ENCODE peak calls at places on chromosomes 16 and 17, in five cellular contexts. Y is gastrocnemius medialis, I is psoas muscle, Q is lung, H is heart left ventricle. B is an unnamed sample.

GRCh38 chr17:80596760-80597608 is 52.3 kb downstream of the RPTOR start:
- DNase-seq in Y (no peak), I (no peak), Q (no peak), H (no peak), B (no peak)

GRCh38 chr16:89956511-89957213 is 8.1 kb downstream of the DEF8 start:
- DNase-seq in Y (no peak), I (no peak), Q (no peak), H (no peak), B (no peak)

GRCh38 chr16:21037736-21038135 is 112.9 kb downstream of the DNAH3 start:
- DNase-seq in Y (no peak), I (no peak), Q (no peak), H (no peak), B (no peak)

GRCh38 chr17:74126179-74126900 is 77.1 kb upstream of the RPL38 start:
- DNase-seq in Y (no peak), I (no peak), Q (no peak), H (no peak), B (no peak)

GRCh38 chr17:67534941-67535340 is 157.9 kb downstream of the PITPNC1 start:
- DNase-seq in Y (no peak), I (no peak), Q (no peak), H (no peak), B (no peak)

GRCh38 chr17:8227238-8227581 is 16.8 kb upstream of the AURKB start:
- DNase-seq in Y (no peak), I (no peak), Q (no peak), H (no peak), B (no peak)

GRCh38 chr16:25257504-25257955 is at the start of gene ZKSCAN2:
- DNase-seq in Y (peak; percentile 86), I (peak; percentile 94), Q (peak; percentile 88), H (peak; percentile 92), B (peak; percentile 90)

GRCh38 chr17:51342257-51342656 is 81.9 kb downstream of the UTP18 start:
- DNase-seq in Y (no peak), I (no peak), Q (no peak), H (no peak), B (no peak)

GRCh38 chr17:42347198-42347597 is 41.0 kb downstream of the STAT3 start:
- DNase-seq in Y (no peak), I (peak; percentile 55), Q (no peak), H (peak; percentile 44), B (peak; percentile 65)

GRCh38 chr17:70276931-70277330 is 107.6 kb downstream of the KCNJ2 start:
- DNase-seq in Y (no peak), I (no peak), Q (no peak), H (no peak), B (no peak)

GRCh38 chr17:9072626-9073339 is 51.5 kb downstream of the NTN1 start:
- DNase-seq in Y (peak; percentile 11), I (peak; percentile 49), Q (peak; percentile 39), H (peak; percentile 65), B (peak; percentile 64)

GRCh38 chr17:33523577-33523981 is 230.5 kb upstream of the ASIC2 start:
- DNase-seq in Y (peak; percentile 19), I (peak; percentile 20), Q (no peak), H (no peak), B (no peak)

GRCh38 chr16:85613609-85614337 is 651 bp downstream of the GSE1 start:
- DNase-seq in Y (no peak), I (peak; percentile 72), Q (peak; percentile 58), H (peak; percentile 83), B (peak; percentile 77)

GRCh38 chr16:3961449-3961849 is 80.9 kb upstream of the CREBBP start:
- DNase-seq in Y (no peak), I (no peak), Q (no peak), H (no peak), B (no peak)

GRCh38 chr16:56788435-56788834 is 58.5 kb downstream of the NUP93 start:
- DNase-seq in Y (no peak), I (no peak), Q (no peak), H (no peak), B (no peak)

GRCh38 chr17:33234930-33235685 is 58.0 kb downstream of the ASIC2 start:
- DNase-seq in Y (no peak), I (peak; percentile 71), Q (peak; percentile 59), H (peak; percentile 27), B (peak; percentile 40)

GRCh38 chr17:31216053-31216751 is 80.8 kb downstream of the OMG start:
- DNase-seq in Y (no peak), I (no peak), Q (no peak), H (no peak), B (no peak)

GRCh38 chr16:89357460-89357859 is 132.9 kb downstream of the ANKRD11 start:
- DNase-seq in Y (peak; percentile 48), I (peak; percentile 63), Q (no peak), H (peak; percentile 55), B (peak; percentile 68)

GRCh38 chr16:6096931-6097665 is 999.5 kb upstream of the EEF2KMT start:
- DNase-seq in Y (no peak), I (no peak), Q (no peak), H (no peak), B (no peak)

GRCh38 chr17:82246040-82246364 is 17.2 kb downstream of the SLC16A3 start:
- DNase-seq in Y (no peak), I (peak; percentile 14), Q (no peak), H (no peak), B (no peak)

GRCh38 chr16:29760567-29761279 is 14.9 kb upstream of the C16orf54 start:
- DNase-seq in Y (no peak), I (no peak), Q (peak; percentile 32), H (no peak), B (no peak)

GRCh38 chr17:74361613-74362391 is at the start of gene BTBD17:
- DNase-seq in Y (peak; percentile 13), I (peak; percentile 52), Q (peak; percentile 40), H (peak; percentile 54), B (peak; percentile 70)

GRCh38 chr16:8689686-8690085 is 15.3 kb downstream of the ABAT start:
- DNase-seq in Y (no peak), I (no peak), Q (no peak), H (no peak), B (no peak)

GRCh38 chr16:50037791-50038190 is 12.8 kb downstream of the CNEP1R1 start:
- DNase-seq in Y (no peak), I (no peak), Q (no peak), H (no peak), B (no peak)

GRCh38 chr16:19680972-19681371 is 37.1 kb downstream of the KNOP1 start:
- DNase-seq in Y (no peak), I (no peak), Q (no peak), H (no peak), B (no peak)

GRCh38 chr16:17571499-17572093 is 100.8 kb upstream of the XYLT1 start:
- DNase-seq in Y (no peak), I (no peak), Q (no peak), H (no peak), B (no peak)

GRCh38 chr17:62676231-62676943 is 48.9 kb downstream of the MRC2 start:
- DNase-seq in Y (no peak), I (no peak), Q (no peak), H (no peak), B (no peak)
- H3K36me3 ChIP-seq in Y (no peaks in the 10 kb centered on the region), I (no peaks in the 10 kb centered on the region), Q (no peaks in the 10 kb centered on the region), H (peaks cover 7% of the 10 kb centered on the region), B (peaks cover 9% of the 10 kb centered on the region)

GRCh38 chr17:14308636-14308964 is 7.7 kb downstream of the HS3ST3B1 start:
- DNase-seq in Y (no peak), I (no peak), Q (peak; percentile 5), H (no peak), B (no peak)

GRCh38 chr17:14308965-14309879 is 8.3 kb downstream of the HS3ST3B1 start:
- DNase-seq in Y (peak; percentile 74), I (peak; percentile 88), Q (peak; percentile 87), H (peak; percentile 91), B (peak; percentile 91)

GRCh38 chr17:14311186-14311705 is 10.4 kb downstream of the HS3ST3B1 start:
- DNase-seq in Y (no peak), I (no peak), Q (no peak), H (no peak), B (no peak)

GRCh38 chr17:14310584-14310983 is 9.7 kb downstream of the HS3ST3B1 start:
- DNase-seq in Y (no peak), I (no peak), Q (no peak), H (no peak), B (peak; percentile 36)

DNA sequence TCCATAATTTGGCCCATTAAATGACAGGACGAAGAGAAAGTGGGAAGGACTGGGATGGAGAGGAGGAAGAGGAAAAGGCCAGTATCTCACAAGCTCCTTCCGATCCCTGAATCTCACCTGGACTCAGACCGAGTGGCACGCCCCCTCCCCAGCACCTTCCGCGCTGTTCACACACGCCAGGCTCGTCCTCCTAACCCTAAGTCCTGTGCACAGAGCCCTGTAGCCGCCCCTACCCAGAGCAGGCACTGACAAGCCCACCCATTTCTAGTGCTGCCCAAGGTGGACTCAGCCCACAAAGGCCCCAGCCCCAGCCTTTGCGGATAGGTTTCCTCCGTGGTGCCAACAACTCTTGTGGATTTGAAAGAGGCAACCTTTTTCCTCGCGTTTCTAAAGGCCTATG is 9.2 kb downstream of the HS3ST3B1 start:
- DNase-seq in Y (no peak), I (no peak), Q (no peak), H (no peak), B (no peak)
- H3K4me3 ChIP-seq in Y (peak overlapping the region; percentile 74), I (peak overlapping the region; percentile 63), Q (no peak overlapping the region), H (peak overlapping the region; percentile 69), B (peak overlapping the region; percentile 60)

GRCh38 chr17:46741122-46741725 is 77.3 kb downstream of the WNT3 start:
- DNase-seq in Y (no peak), I (no peak), Q (no peak), H (no peak), B (no peak)
- H3K4me1 ChIP-seq in Y (no peaks in the 10 kb centered on the region), I (no peaks in the 10 kb centered on the region), Q (peaks cover 2% of the 10 kb centered on the region), H (peaks cover 4% of the 10 kb centered on the region), B (no peaks in the 10 kb centered on the region)

DNA sequence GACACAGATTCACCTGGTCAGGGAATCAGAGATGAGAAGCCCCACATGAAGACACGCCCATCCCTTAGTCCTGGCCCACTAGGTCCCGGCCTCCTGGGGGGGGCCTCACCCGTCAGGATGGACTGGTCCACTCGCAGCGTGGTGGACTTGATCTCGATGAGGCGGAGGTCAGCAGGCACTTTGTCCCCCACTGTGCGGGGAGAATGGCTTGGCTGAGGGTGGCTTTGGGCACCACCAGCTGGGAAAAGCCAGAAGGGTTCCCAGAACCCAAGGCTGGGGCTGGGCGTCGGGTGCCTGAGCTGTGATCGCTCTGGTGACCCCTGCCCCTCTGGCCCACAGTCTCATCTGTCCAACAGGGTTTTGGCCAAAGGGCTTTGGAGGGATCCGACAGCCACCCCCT is 13.7 kb downstream of the ATP2A3 start:
- DNase-seq in Y (no peak), I (no peak), Q (no peak), H (no peak), B (no peak)
- H3K36me3 ChIP-seq in Y (no peaks in the 10 kb centered on the region), I (no peaks in the 10 kb centered on the region), Q (no peaks in the 10 kb centered on the region), H (peaks cover 30% of the 10 kb centered on the region), B (no peaks in the 10 kb centered on the region)

GRCh38 chr16:53678155-53678554 is 25.5 kb downstream of the RPGRIP1L start:
- DNase-seq in Y (no peak), I (no peak), Q (no peak), H (no peak), B (no peak)
- H3K4me3 ChIP-seq in Y (no peak overlapping the region), I (no peak overlapping the region), Q (no peak overlapping the region), H (no peak overlapping the region), B (no peak overlapping the region)

B was measured in heart right ventricle.